ENCODE peak calls at places on chromosomes 5 and 9, in nine cellular contexts. One of them, this sample, is unnamed.

GRCh38 chr5:17127743-17128231 is 89.6 kb upstream of the BASP1 start:
- DNase-seq in SW 1271: no peak
- DNase-seq in H4: peak
- DNase-seq in GDM1: no peak
- DNase-seq in T1000: no peak
- DNase-seq in neural progenitor cell: no peak
- DNase-seq in Ammon's horn: no peak
- DNase-seq in MCF 10A: peak
- DNase-seq in T-helper 22 cell: no peak
- DNase-seq in this sample: no peak

GRCh38 chr9:131516274-131516565 is 13.5 kb downstream of the POMT1 start:
- DNase-seq in T1000: no peak
- DNase-seq in H4: no peak
- DNase-seq in neural progenitor cell: no peak
- DNase-seq in SW 1271: no peak
- DNase-seq in GDM1: no peak
- DNase-seq in MCF 10A: no peak
- DNase-seq in Ammon's horn: no peak
- DNase-seq in T-helper 22 cell: no peak
- DNase-seq in this sample: no peak

GRCh38 chr9:77556396-77556795 is 91.7 kb downstream of the GNA14 start:
- DNase-seq in T-helper 22 cell: no peak
- DNase-seq in T1000: no peak
- DNase-seq in GDM1: no peak
- DNase-seq in H4: no peak
- DNase-seq in Ammon's horn: no peak
- DNase-seq in SW 1271: no peak
- DNase-seq in neural progenitor cell: no peak
- DNase-seq in MCF 10A: no peak
- DNase-seq in this sample: no peak

GRCh38 chr5:158152151-158152550 is 293.2 kb upstream of the CLINT1 start:
- DNase-seq in T-helper 22 cell: no peak
- DNase-seq in neural progenitor cell: no peak
- DNase-seq in SW 1271: no peak
- DNase-seq in H4: no peak
- DNase-seq in GDM1: no peak
- DNase-seq in Ammon's horn: no peak
- DNase-seq in T1000: no peak
- DNase-seq in MCF 10A: no peak
- DNase-seq in this sample: no peak

GRCh38 chr9:135066291-135066690 is 21.2 kb upstream of the OLFM1 start:
- DNase-seq in neural progenitor cell: no peak
- DNase-seq in T-helper 22 cell: no peak
- DNase-seq in H4: no peak
- DNase-seq in Ammon's horn: no peak
- DNase-seq in MCF 10A: no peak
- DNase-seq in T1000: no peak
- DNase-seq in SW 1271: no peak
- DNase-seq in GDM1: no peak
- DNase-seq in this sample: peak

GRCh38 chr9:110329676-110330235 is 7.9 kb downstream of the TXNDC8 start:
- DNase-seq in T-helper 22 cell: no peak
- DNase-seq in Ammon's horn: no peak
- DNase-seq in T1000: no peak
- DNase-seq in neural progenitor cell: no peak
- DNase-seq in H4: no peak
- DNase-seq in MCF 10A: no peak
- DNase-seq in GDM1: peak
- DNase-seq in SW 1271: no peak
- DNase-seq in this sample: no peak

GRCh38 chr5:90312027-90312426 is 97.5 kb downstream of the CETN3 start:
- DNase-seq in T1000: no peak
- DNase-seq in GDM1: no peak
- DNase-seq in MCF 10A: no peak
- DNase-seq in SW 1271: no peak
- DNase-seq in Ammon's horn: no peak
- DNase-seq in H4: no peak
- DNase-seq in neural progenitor cell: no peak
- DNase-seq in T-helper 22 cell: no peak
- DNase-seq in this sample: no peak

GRCh38 chr9:108709922-108710321 is 145.9 kb downstream of the ACTL7B start:
- DNase-seq in MCF 10A: no peak
- DNase-seq in T-helper 22 cell: no peak
- DNase-seq in neural progenitor cell: no peak
- DNase-seq in GDM1: no peak
- DNase-seq in T1000: no peak
- DNase-seq in SW 1271: no peak
- DNase-seq in Ammon's horn: peak
- DNase-seq in H4: no peak
- DNase-seq in this sample: no peak

GRCh38 chr9:127451681-127452480 is 571 bp downstream of the LRSAM1 start:
- DNase-seq in neural progenitor cell: peak
- DNase-seq in T1000: peak
- DNase-seq in GDM1: no peak
- DNase-seq in T-helper 22 cell: peak
- DNase-seq in SW 1271: peak
- DNase-seq in H4: peak
- DNase-seq in Ammon's horn: peak
- DNase-seq in MCF 10A: peak
- DNase-seq in this sample: no peak

GRCh38 chr9:114370251-114370984 is 17.4 kb downstream of the AKNA start:
- DNase-seq in SW 1271: no peak
- DNase-seq in Ammon's horn: peak
- DNase-seq in T-helper 22 cell: no peak
- DNase-seq in neural progenitor cell: peak
- DNase-seq in T1000: no peak
- DNase-seq in MCF 10A: no peak
- DNase-seq in GDM1: no peak
- DNase-seq in H4: no peak
- DNase-seq in this sample: no peak

GRCh38 chr5:36300927-36301540 is 668 bp downstream of the RANBP3L start:
- DNase-seq in neural progenitor cell: no peak
- DNase-seq in T-helper 22 cell: no peak
- DNase-seq in MCF 10A: no peak
- DNase-seq in SW 1271: no peak
- DNase-seq in H4: no peak
- DNase-seq in T1000: no peak
- DNase-seq in GDM1: no peak
- DNase-seq in Ammon's horn: no peak
- DNase-seq in this sample: no peak

GRCh38 chr9:129968690-129969485 is 74.1 kb downstream of the FNBP1 start:
- DNase-seq in SW 1271: no peak
- DNase-seq in neural progenitor cell: no peak
- DNase-seq in T-helper 22 cell: no peak
- DNase-seq in H4: peak
- DNase-seq in GDM1: no peak
- DNase-seq in T1000: no peak
- DNase-seq in MCF 10A: peak
- DNase-seq in Ammon's horn: no peak
- DNase-seq in this sample: no peak

GRCh38 chr5:78377056-78377717 is 16.8 kb downstream of the SCAMP1 start:
- DNase-seq in T-helper 22 cell: no peak
- DNase-seq in T1000: no peak
- DNase-seq in GDM1: no peak
- DNase-seq in H4: no peak
- DNase-seq in neural progenitor cell: no peak
- DNase-seq in SW 1271: no peak
- DNase-seq in Ammon's horn: peak
- DNase-seq in MCF 10A: peak
- DNase-seq in this sample: peak

GRCh38 chr9:72396247-72397091 is 31.5 kb upstream of the ZFAND5 start:
- DNase-seq in T-helper 22 cell: no peak
- DNase-seq in neural progenitor cell: no peak
- DNase-seq in T1000: no peak
- DNase-seq in Ammon's horn: no peak
- DNase-seq in GDM1: no peak
- DNase-seq in H4: peak
- DNase-seq in SW 1271: no peak
- DNase-seq in MCF 10A: peak
- DNase-seq in this sample: no peak

GRCh38 chr9:93159601-93160418 is 24.1 kb upstream of the WNK2 start:
- DNase-seq in GDM1: peak
- DNase-seq in neural progenitor cell: peak
- DNase-seq in SW 1271: peak
- DNase-seq in Ammon's horn: peak
- DNase-seq in T-helper 22 cell: no peak
- DNase-seq in H4: peak
- DNase-seq in MCF 10A: peak
- DNase-seq in T1000: peak
- DNase-seq in this sample: peak